ENCODE peak calls at places on chromosome 11, in nine cellular contexts. One of them, this sample, is unnamed.

GRCh38 chr11:45724145-45724544 is 58.7 kb upstream of the CHST1 start:
- DNase-seq in endothelial cell of umbilical vein: no peak
- DNase-seq in HCT116: no peak
- DNase-seq in K562: no peak
- DNase-seq in DND-41: peak
- DNase-seq in mammary epithelial cell: no peak
- DNase-seq in GM12878: no peak
- DNase-seq in fibroblast of lung: no peak
- DNase-seq in GM23248: no peak
- DNase-seq in this sample: no peak

GRCh38 chr11:2933376-2934056 is 4.3 kb upstream of the PHLDA2 start:
- DNase-seq in DND-41: peak
- DNase-seq in GM12878: peak
- DNase-seq in mammary epithelial cell: peak
- DNase-seq in HCT116: peak
- DNase-seq in fibroblast of lung: peak
- DNase-seq in GM23248: peak
- DNase-seq in K562: no peak
- DNase-seq in endothelial cell of umbilical vein: peak
- DNase-seq in this sample: peak

GRCh38 chr11:29623144-29623722 is 393.6 kb downstream of the KCNA4 start:
- DNase-seq in HCT116: no peak
- DNase-seq in endothelial cell of umbilical vein: no peak
- DNase-seq in K562: no peak
- DNase-seq in DND-41: no peak
- DNase-seq in GM12878: no peak
- DNase-seq in mammary epithelial cell: no peak
- DNase-seq in fibroblast of lung: no peak
- DNase-seq in GM23248: no peak
- DNase-seq in this sample: peak

GRCh38 chr11:123475478-123475877 is 45.4 kb downstream of the GRAMD1B start:
- DNase-seq in DND-41: no peak
- DNase-seq in K562: peak
- DNase-seq in mammary epithelial cell: no peak
- DNase-seq in GM23248: peak
- DNase-seq in endothelial cell of umbilical vein: peak
- DNase-seq in fibroblast of lung: peak
- DNase-seq in GM12878: no peak
- DNase-seq in HCT116: no peak
- DNase-seq in this sample: no peak

GRCh38 chr11:64566042-64566914 is 24.7 kb upstream of the SLC22A12 start:
- DNase-seq in fibroblast of lung: peak
- DNase-seq in endothelial cell of umbilical vein: peak
- DNase-seq in GM12878: no peak
- DNase-seq in K562: peak
- DNase-seq in HCT116: peak
- DNase-seq in GM23248: peak
- DNase-seq in mammary epithelial cell: peak
- DNase-seq in DND-41: peak
- DNase-seq in this sample: peak

GRCh38 chr11:128839081-128839480 is 28.0 kb downstream of the KCNJ1 start:
- DNase-seq in mammary epithelial cell: no peak
- DNase-seq in fibroblast of lung: no peak
- DNase-seq in K562: no peak
- DNase-seq in DND-41: no peak
- DNase-seq in HCT116: no peak
- DNase-seq in GM23248: no peak
- DNase-seq in endothelial cell of umbilical vein: no peak
- DNase-seq in GM12878: no peak
- DNase-seq in this sample: no peak

GRCh38 chr11:112345708-112346107 is 85.0 kb upstream of the PLET1 start:
- DNase-seq in mammary epithelial cell: no peak
- DNase-seq in GM23248: no peak
- DNase-seq in K562: peak
- DNase-seq in fibroblast of lung: no peak
- DNase-seq in GM12878: no peak
- DNase-seq in endothelial cell of umbilical vein: no peak
- DNase-seq in HCT116: no peak
- DNase-seq in DND-41: peak
- DNase-seq in this sample: peak

GRCh38 chr11:114598461-114598860 is 2.9 kb upstream of the NXPE4 start:
- DNase-seq in mammary epithelial cell: no peak
- DNase-seq in DND-41: no peak
- DNase-seq in endothelial cell of umbilical vein: no peak
- DNase-seq in GM23248: no peak
- DNase-seq in K562: no peak
- DNase-seq in HCT116: no peak
- DNase-seq in fibroblast of lung: no peak
- DNase-seq in GM12878: no peak
- DNase-seq in this sample: no peak

GRCh38 chr11:100789500-100789899 is 102.4 kb downstream of the ARHGAP42 start:
- DNase-seq in fibroblast of lung: peak
- DNase-seq in mammary epithelial cell: no peak
- DNase-seq in K562: peak
- DNase-seq in HCT116: no peak
- DNase-seq in GM23248: no peak
- DNase-seq in DND-41: no peak
- DNase-seq in endothelial cell of umbilical vein: no peak
- DNase-seq in GM12878: no peak
- DNase-seq in this sample: no peak

GRCh38 chr11:86500500-86501170 is 125.9 kb downstream of the CCDC81 start:
- DNase-seq in mammary epithelial cell: no peak
- DNase-seq in K562: no peak
- DNase-seq in DND-41: no peak
- DNase-seq in HCT116: no peak
- DNase-seq in fibroblast of lung: no peak
- DNase-seq in GM23248: no peak
- DNase-seq in endothelial cell of umbilical vein: peak
- DNase-seq in GM12878: no peak
- DNase-seq in this sample: no peak

GRCh38 chr11:70535191-70535971 is 137.1 kb downstream of the CTTN start:
- DNase-seq in mammary epithelial cell: no peak
- DNase-seq in GM12878: no peak
- DNase-seq in HCT116: no peak
- DNase-seq in K562: no peak
- DNase-seq in DND-41: no peak
- DNase-seq in endothelial cell of umbilical vein: no peak
- DNase-seq in fibroblast of lung: no peak
- DNase-seq in GM23248: no peak
- DNase-seq in this sample: no peak

GRCh38 chr11:3735827-3736226 is 61.5 kb downstream of the NUP98 start:
- DNase-seq in HCT116: no peak
- DNase-seq in mammary epithelial cell: peak
- DNase-seq in fibroblast of lung: peak
- DNase-seq in DND-41: no peak
- DNase-seq in K562: no peak
- DNase-seq in endothelial cell of umbilical vein: no peak
- DNase-seq in GM23248: peak
- DNase-seq in GM12878: no peak
- DNase-seq in this sample: no peak

DNA sequence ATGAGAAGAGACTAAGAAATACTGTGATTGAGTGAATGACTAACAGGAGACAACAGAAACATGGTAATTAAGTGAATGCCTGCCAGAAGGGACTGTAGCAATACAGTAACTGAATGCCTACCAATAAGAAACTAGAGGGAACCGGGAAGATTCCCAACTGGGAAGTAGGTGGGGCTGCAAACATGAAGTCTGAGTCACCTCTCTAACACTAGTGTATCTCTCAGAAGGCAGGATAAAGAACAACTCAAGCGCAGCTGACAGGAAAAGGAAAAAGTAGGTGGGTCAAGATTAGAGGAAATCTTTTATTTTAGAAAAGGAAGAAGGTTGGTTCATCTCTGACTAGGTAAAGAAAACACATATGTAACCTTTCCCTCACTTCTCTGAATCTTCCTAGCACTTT is 14.0 kb downstream of the C11orf42 start:
- DNase-seq in DND-41: no peak
- DNase-seq in endothelial cell of umbilical vein: peak
- DNase-seq in mammary epithelial cell: peak
- DNase-seq in GM12878: no peak
- DNase-seq in HCT116: no peak
- DNase-seq in K562: no peak
- DNase-seq in GM23248: peak
- DNase-seq in fibroblast of lung: peak
- DNase-seq in this sample: no peak
- TF ChIP-seq EZH2 in DND-41: no peak
- TF ChIP-seq EZH2 in endothelial cell of umbilical vein: no peak
- TF ChIP-seq EZH2 in mammary epithelial cell: no peak
- TF ChIP-seq EZH2 in GM12878: no peak
- TF ChIP-seq EZH2 in HCT116: no peak
- TF ChIP-seq EZH2 in K562: no peak
- TF ChIP-seq EZH2 in GM23248: no peak
- TF ChIP-seq EZH2 in fibroblast of lung: no peak
- TF ChIP-seq EZH2 in this sample: no peak

GRCh38 chr11:117795726-117796455 is 1.1 kb downstream of the DSCAML1 start:
- DNase-seq in HCT116: no peak
- DNase-seq in mammary epithelial cell: no peak
- DNase-seq in DND-41: no peak
- DNase-seq in GM12878: no peak
- DNase-seq in K562: no peak
- DNase-seq in fibroblast of lung: no peak
- DNase-seq in endothelial cell of umbilical vein: no peak
- DNase-seq in GM23248: no peak
- DNase-seq in this sample: peak
- TF ChIP-seq EZH2 in HCT116: no peak
- TF ChIP-seq EZH2 in mammary epithelial cell: peak
- TF ChIP-seq EZH2 in DND-41: no peak
- TF ChIP-seq EZH2 in GM12878: no peak
- TF ChIP-seq EZH2 in K562: no peak
- TF ChIP-seq EZH2 in fibroblast of lung: no peak
- TF ChIP-seq EZH2 in endothelial cell of umbilical vein: peak
- TF ChIP-seq EZH2 in GM23248: peak
- TF ChIP-seq EZH2 in this sample: peak

DNA sequence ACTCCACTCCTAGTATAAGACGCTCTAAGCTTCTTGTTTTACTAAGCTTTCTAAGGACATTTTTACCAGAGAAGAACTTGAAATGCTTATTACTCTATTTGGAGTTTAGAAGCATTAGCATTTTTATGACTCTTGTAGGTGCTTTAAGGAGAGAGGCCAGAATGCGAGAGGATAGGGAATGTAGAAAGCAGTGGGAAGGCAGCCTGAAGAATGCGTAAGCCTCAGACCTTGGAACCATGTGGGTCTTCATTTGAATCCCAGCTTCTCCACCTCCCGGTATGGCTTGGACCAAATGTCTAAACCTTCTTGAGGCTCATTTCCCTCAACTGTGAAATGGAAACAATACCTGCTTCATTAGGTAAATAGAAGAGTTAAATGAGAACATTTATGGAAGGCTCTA is 60.0 kb upstream of the AMOTL1 start:
- DNase-seq in K562: no peak
- DNase-seq in endothelial cell of umbilical vein: no peak
- DNase-seq in HCT116: no peak
- DNase-seq in GM12878: no peak
- DNase-seq in fibroblast of lung: no peak
- DNase-seq in DND-41: no peak
- DNase-seq in GM23248: no peak
- DNase-seq in mammary epithelial cell: no peak
- DNase-seq in this sample: no peak
- TF ChIP-seq EZH2 in K562: no peak
- TF ChIP-seq EZH2 in endothelial cell of umbilical vein: no peak
- TF ChIP-seq EZH2 in HCT116: no peak
- TF ChIP-seq EZH2 in GM12878: no peak
- TF ChIP-seq EZH2 in fibroblast of lung: no peak
- TF ChIP-seq EZH2 in DND-41: no peak
- TF ChIP-seq EZH2 in GM23248: no peak
- TF ChIP-seq EZH2 in mammary epithelial cell: no peak
- TF ChIP-seq EZH2 in this sample: no peak

DNA sequence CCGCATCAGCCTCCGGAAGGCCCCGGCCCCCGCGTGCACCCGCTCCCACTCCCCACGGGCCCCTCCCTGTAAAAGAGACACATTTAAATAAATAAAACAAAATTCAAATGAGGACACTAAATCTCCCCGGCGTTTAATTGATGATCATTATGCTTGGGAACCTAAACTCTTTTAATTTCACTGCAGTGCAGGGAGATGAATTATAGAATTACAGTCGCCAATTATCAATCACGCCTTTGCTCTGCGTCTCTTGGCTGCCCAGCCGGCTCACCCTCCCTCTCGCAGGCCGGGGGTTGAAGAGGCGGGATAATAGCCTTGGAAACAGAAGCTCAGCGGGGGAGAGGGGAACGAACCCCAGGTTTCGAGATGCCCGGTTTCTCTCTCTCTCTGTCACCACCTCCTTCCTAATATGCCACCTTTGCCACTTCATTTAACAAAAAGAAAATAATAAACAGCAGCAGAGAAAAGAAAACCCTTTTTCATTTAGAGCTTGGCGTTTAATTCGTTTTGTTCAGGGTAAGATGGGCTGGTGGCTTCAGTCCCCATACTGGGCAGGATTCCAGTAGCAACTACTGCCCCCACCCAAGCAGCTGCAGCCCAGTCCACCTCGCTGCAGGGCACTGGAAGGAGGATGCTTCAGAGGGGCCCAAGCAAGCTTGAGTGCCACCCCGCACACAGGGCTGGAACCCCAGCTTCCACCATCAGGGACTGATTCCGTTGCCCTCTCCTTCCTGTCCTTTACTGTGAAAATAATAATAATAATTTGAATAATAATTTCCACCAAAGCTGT is 271.8 kb downstream of the BUD13 start:
- DNase-seq in GM12878: no peak
- DNase-seq in fibroblast of lung: no peak
- DNase-seq in mammary epithelial cell: no peak
- DNase-seq in HCT116: no peak
- DNase-seq in GM23248: no peak
- DNase-seq in DND-41: no peak
- DNase-seq in K562: no peak
- DNase-seq in endothelial cell of umbilical vein: no peak
- DNase-seq in this sample: no peak
- TF ChIP-seq EZH2 in GM12878: no peak
- TF ChIP-seq EZH2 in fibroblast of lung: no peak
- TF ChIP-seq EZH2 in mammary epithelial cell: no peak
- TF ChIP-seq EZH2 in HCT116: no peak
- TF ChIP-seq EZH2 in GM23248: peak
- TF ChIP-seq EZH2 in DND-41: no peak
- TF ChIP-seq EZH2 in K562: no peak
- TF ChIP-seq EZH2 in endothelial cell of umbilical vein: peak
- TF ChIP-seq EZH2 in this sample: no peak

DNA sequence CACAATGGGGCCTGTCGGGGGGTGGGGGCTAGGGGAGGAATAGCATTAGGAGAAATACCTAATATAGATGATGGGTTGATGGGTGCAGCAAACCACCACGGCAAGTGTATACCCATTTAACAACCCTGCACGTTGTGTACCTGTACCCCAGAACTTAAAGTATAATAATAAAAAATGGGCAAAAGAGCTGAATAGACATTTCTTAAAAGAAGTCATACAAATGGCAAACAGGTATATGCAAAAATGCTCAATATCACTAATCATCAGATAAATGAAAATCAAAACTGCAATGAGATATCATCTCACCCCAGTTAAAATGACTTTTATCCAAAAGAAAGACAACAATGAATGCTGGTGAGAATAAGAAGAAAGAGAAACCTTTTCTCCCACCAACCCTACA is 363.7 kb upstream of the MPPED2 start:
- DNase-seq in HCT116: no peak
- DNase-seq in DND-41: no peak
- DNase-seq in mammary epithelial cell: no peak
- DNase-seq in K562: no peak
- DNase-seq in endothelial cell of umbilical vein: no peak
- DNase-seq in GM23248: no peak
- DNase-seq in GM12878: no peak
- DNase-seq in fibroblast of lung: no peak
- DNase-seq in this sample: no peak
- TF ChIP-seq EZH2 in HCT116: no peak
- TF ChIP-seq EZH2 in DND-41: no peak
- TF ChIP-seq EZH2 in mammary epithelial cell: no peak
- TF ChIP-seq EZH2 in K562: no peak
- TF ChIP-seq EZH2 in endothelial cell of umbilical vein: no peak
- TF ChIP-seq EZH2 in GM23248: no peak
- TF ChIP-seq EZH2 in GM12878: no peak
- TF ChIP-seq EZH2 in fibroblast of lung: no peak
- TF ChIP-seq EZH2 in this sample: no peak

GRCh38 chr11:124839051-124839971 is 25.9 kb upstream of the ROBO3 start:
- DNase-seq in DND-41: no peak
- DNase-seq in mammary epithelial cell: no peak
- DNase-seq in endothelial cell of umbilical vein: no peak
- DNase-seq in GM23248: peak
- DNase-seq in GM12878: no peak
- DNase-seq in HCT116: no peak
- DNase-seq in K562: peak
- DNase-seq in fibroblast of lung: no peak
- DNase-seq in this sample: peak
- TF ChIP-seq EZH2 in DND-41: no peak
- TF ChIP-seq EZH2 in mammary epithelial cell: peak
- TF ChIP-seq EZH2 in endothelial cell of umbilical vein: peak
- TF ChIP-seq EZH2 in GM23248: peak
- TF ChIP-seq EZH2 in GM12878: no peak
- TF ChIP-seq EZH2 in HCT116: no peak
- TF ChIP-seq EZH2 in K562: no peak
- TF ChIP-seq EZH2 in fibroblast of lung: peak
- TF ChIP-seq EZH2 in this sample: peak